ENCODE peak calls at places on chromosomes 3 and 15, in four cellular contexts. Z is right cardiac atrium, A is transverse colon, O is mesendoderm. U is an unnamed sample. For H3K27me3 and H3K4me1, the result is how much of the 10 kb centered on the place peaks cover.

GRCh38 chr3:49295489-49296058 is 18.5 kb upstream of the C3orf62 start:
- DNase-seq in A (no peak), Z (no peak), O (peak), U (no peak)

GRCh38 chr3:151925876-151926275 is 52.4 kb downstream of the SUCNR1 start:
- DNase-seq in O (no peak), A (no peak), Z (no peak), U (no peak)

GRCh38 chr15:43762824-43763223 is 13.9 kb downstream of the ELL3 start:
- DNase-seq in O (no peak), Z (no peak), A (no peak), U (no peak)

GRCh38 chr3:66393486-66394260 is 107.1 kb downstream of the LRIG1 start:
- DNase-seq in A (no peak), Z (no peak), O (no peak), U (no peak)

GRCh38 chr3:149604125-149604851 is 53.5 kb downstream of the WWTR1 start:
- DNase-seq in A (no peak), Z (no peak), O (peak), U (no peak)

GRCh38 chr3:53668872-53669271 is 174.5 kb downstream of the CACNA1D start:
- DNase-seq in A (no peak), O (peak), Z (no peak), U (no peak)

GRCh38 chr3:111747490-111747889 is 111.6 kb upstream of the PHLDB2 start:
- DNase-seq in A (no peak), O (no peak), Z (no peak), U (no peak)

GRCh38 chr3:13077431-13078157 is 4.4 kb upstream of the IQSEC1 start:
- DNase-seq in A (no peak), O (no peak), Z (peak), U (no peak)

GRCh38 chr15:68821898-68822380 is 1.2 kb upstream of the ANP32A start:
- DNase-seq in A (no peak), O (no peak), Z (no peak), U (no peak)

GRCh38 chr15:89828324-89829145 is 13.9 kb upstream of the ANPEP start:
- DNase-seq in O (peak), Z (peak), A (peak), U (no peak)

GRCh38 chr3:169288548-169288947 is 375.0 kb downstream of the MECOM start:
- DNase-seq in O (no peak), Z (no peak), A (no peak), U (no peak)
- H3K27me3 ChIP-seq in O (under half), Z (under half), A (under half), U (under half)

GRCh38 chr15:28944696-28945300 is 59.0 kb downstream of the APBA2 start:
- DNase-seq in A (no peak), Z (no peak), O (no peak), U (no peak)
- H3K4me1 ChIP-seq in A (under half), Z (under half), O (under half), U (under half)

GRCh38 chr3:195591852-195592251 is 8.1 kb upstream of the APOD start:
- DNase-seq in Z (no peak), A (no peak), O (no peak), U (no peak)
- H3K27me3 ChIP-seq in Z (under half), A (under half), O (under half), U (under half)

GRCh38 chr3:114498779-114499370 is 205.0 kb downstream of the TIGIT start:
- DNase-seq in O (no peak), A (no peak), Z (no peak), U (peak)
- H3K4me1 ChIP-seq in O (under half), A (under half), Z (under half), U (under half)

DNA sequence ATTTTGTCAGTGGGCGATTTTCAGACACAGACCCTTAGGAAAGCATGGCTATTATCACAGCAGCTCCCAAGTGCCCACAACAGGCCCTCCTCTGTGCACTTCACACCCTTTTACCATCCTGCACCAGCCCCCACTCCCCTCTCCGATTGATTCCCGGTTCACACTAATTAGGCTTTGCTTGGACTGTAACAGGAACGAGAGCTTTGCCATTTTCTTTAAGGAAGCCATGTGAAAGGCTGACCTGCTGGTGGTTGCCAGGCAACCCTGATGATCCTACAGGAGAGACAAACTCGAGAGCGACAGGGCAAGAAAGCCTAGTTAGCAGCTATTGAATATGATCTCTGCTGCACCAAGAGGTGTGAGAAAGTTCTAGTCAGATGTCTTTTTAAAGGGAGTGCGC is 28.2 kb upstream of the DET1 start:
- DNase-seq in A (no peak), Z (no peak), O (peak), U (no peak)
- H3K27me3 ChIP-seq in A (under half), Z (under half), O (under half), U (under half)

GRCh38 chr15:58726867-58727266 is 22.6 kb downstream of the ADAM10 start:
- DNase-seq in Z (no peak), A (no peak), O (peak), U (no peak)
- H3K4me1 ChIP-seq in Z (under half), A (under half), O (under half), U (under half)